ENCODE peak calls at places on chromosomes 3 and 15, in four cellular contexts. W is neural crest cell, C is fibroblast of pulmonary artery, Q is astrocyte. M is an unnamed sample.

GRCh38 chr3:183369117-183369516 is 59.3 kb downstream of the MCF2L2 start:
- DNase-seq in W (no peak), Q (no peak), C (no peak), M (no peak)

GRCh38 chr3:39531681-39532080 is 64.2 kb downstream of the MOBP start:
- DNase-seq in W (no peak), Q (peak; percentile 38), C (peak; percentile 95), M (no peak)

GRCh38 chr3:141294848-141295247 is 63.2 kb downstream of the PXYLP1 start:
- DNase-seq in W (no peak), C (peak; percentile 68), Q (peak; percentile 90), M (no peak)

GRCh38 chr3:97914390-97914789 is 57.8 kb downstream of the RIOX2 start:
- DNase-seq in W (no peak), C (peak; percentile 40), Q (peak; percentile 10), M (no peak)

GRCh38 chr3:151357461-151357850 is 27.1 kb downstream of the P2RY12 start:
- DNase-seq in C (no peak), W (no peak), Q (peak; percentile 12), M (no peak)

GRCh38 chr15:81887913-81888312 is 157.9 kb downstream of the MEX3B start:
- DNase-seq in C (peak; percentile 48), Q (peak; percentile 79), W (no peak), M (no peak)

GRCh38 chr3:58535531-58536500 is 1.2 kb downstream of the ACOX2 start:
- DNase-seq in Q (no peak), W (no peak), C (peak; percentile 31), M (no peak)

GRCh38 chr3:113266738-113267137 is 55.4 kb downstream of the BOC start:
- DNase-seq in C (no peak), W (no peak), Q (no peak), M (no peak)

GRCh38 chr3:168002786-168003368 is 92.8 kb downstream of the GOLIM4 start:
- DNase-seq in C (peak; percentile 76), W (no peak), Q (peak; percentile 62), M (no peak)

GRCh38 chr15:52256930-52257733 is 38.5 kb downstream of the MYO5C start:
- DNase-seq in C (peak; percentile 18), Q (no peak), W (no peak), M (no peak)

GRCh38 chr15:100651253-100651652 is 48.9 kb downstream of the ASB7 start:
- DNase-seq in W (no peak), Q (no peak), C (peak; percentile 26), M (no peak)
- TF ChIP-seq CTCF in W (no peak), Q (no peak), C (peak; percentile 4), M (no peak)

GRCh38 chr3:159824341-159824740 is 164.3 kb upstream of the IL12A start:
- DNase-seq in W (no peak), C (peak; percentile 87), Q (peak; percentile 96), M (no peak)

GRCh38 chr3:159828542-159828943 is 160.1 kb upstream of the IL12A start:
- DNase-seq in C (peak; percentile 79), Q (no peak), W (no peak), M (no peak)

GRCh38 chr3:159821737-159822136 is 166.9 kb upstream of the IL12A start:
- DNase-seq in Q (no peak), C (no peak), W (no peak), M (no peak)

GRCh38 chr3:159823763-159824162 is 164.9 kb upstream of the IL12A start:
- DNase-seq in W (no peak), C (no peak), Q (no peak), M (no peak)

GRCh38 chr3:159825216-159825854 is 163.3 kb upstream of the IL12A start:
- DNase-seq in W (no peak), C (no peak), Q (no peak), M (no peak)
- TF ChIP-seq CTCF in W (no peak), C (no peak), Q (no peak), M (no peak)

DNA sequence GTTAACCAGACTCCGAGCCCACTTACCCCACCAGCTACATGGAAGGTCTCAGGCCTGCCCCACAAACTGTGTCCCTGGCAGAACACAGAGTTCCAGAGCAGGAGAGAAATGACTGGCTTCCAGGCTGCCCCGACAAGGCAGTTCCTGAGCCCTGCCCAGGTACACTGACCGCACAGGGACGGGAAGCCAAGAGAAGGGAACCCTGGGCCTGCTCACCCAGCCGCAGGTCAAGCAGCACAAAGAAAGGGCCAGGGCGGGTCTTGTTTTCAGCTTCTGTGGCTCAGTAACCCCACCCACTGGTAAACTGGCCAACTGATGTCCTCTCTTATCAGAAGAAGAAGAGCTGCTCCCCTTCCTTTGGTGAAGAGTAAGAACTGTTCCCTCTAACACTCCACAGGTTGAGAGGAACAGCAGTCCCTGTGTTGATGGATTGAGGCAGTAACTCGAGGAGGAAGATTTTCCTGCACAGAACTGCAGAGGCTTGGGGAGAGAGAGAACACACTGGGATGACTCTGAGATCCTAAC is 68.4 kb downstream of the CRTC3 start:
- DNase-seq in Q (no peak), W (no peak), C (peak; percentile 16), M (no peak)
- TF ChIP-seq CTCF in Q (no peak), W (no peak), C (no peak), M (no peak)

GRCh38 chr3:46664188-46664970 is 29.1 kb downstream of the ALS2CL start:
- DNase-seq in Q (no peak), W (no peak), C (no peak), M (peak; percentile 6)

GRCh38 chr3:46664971-46665762 is 28.3 kb downstream of the ALS2CL start:
- DNase-seq in Q (no peak), W (no peak), C (no peak), M (no peak)

GRCh38 chr3:46661776-46662766 is 31.4 kb downstream of the ALS2CL start:
- DNase-seq in Q (no peak), W (no peak), C (no peak), M (peak; percentile 8)

GRCh38 chr3:46662771-46663551 is 30.5 kb downstream of the ALS2CL start:
- DNase-seq in Q (peak; percentile 36), W (no peak), C (peak; percentile 46), M (no peak)

DNA sequence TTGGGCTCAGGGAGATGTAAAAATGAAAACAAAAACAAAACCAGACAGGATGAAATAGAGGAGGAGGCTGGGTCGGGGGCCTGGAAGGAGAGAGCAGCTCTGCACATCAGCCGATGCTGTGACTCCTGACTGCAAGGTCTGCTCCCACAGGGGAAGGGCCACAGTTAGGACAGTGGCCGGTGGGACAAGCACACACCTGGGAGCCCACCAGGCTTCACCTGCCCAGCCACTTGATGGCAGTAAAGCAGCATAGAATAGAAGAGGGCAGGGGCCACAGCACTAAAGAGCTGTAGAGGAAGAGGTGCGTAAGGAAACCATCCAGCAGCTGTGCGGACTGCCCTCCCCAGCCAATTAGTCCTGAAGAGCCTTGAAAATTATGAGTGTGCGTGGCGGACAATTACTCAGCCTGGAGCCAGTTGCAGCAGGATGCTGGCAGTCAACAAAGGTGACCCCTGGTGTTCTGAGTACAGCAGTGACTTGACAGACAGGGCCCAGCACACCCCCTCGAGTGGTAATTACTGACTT is 29.8 kb downstream of the ALS2CL start:
- DNase-seq in Q (peak; percentile 14), C (peak; percentile 5), W (no peak), M (peak; percentile 6)
- TF ChIP-seq CTCF in Q (no peak), C (peak; percentile 8), W (no peak), M (no peak)

DNA sequence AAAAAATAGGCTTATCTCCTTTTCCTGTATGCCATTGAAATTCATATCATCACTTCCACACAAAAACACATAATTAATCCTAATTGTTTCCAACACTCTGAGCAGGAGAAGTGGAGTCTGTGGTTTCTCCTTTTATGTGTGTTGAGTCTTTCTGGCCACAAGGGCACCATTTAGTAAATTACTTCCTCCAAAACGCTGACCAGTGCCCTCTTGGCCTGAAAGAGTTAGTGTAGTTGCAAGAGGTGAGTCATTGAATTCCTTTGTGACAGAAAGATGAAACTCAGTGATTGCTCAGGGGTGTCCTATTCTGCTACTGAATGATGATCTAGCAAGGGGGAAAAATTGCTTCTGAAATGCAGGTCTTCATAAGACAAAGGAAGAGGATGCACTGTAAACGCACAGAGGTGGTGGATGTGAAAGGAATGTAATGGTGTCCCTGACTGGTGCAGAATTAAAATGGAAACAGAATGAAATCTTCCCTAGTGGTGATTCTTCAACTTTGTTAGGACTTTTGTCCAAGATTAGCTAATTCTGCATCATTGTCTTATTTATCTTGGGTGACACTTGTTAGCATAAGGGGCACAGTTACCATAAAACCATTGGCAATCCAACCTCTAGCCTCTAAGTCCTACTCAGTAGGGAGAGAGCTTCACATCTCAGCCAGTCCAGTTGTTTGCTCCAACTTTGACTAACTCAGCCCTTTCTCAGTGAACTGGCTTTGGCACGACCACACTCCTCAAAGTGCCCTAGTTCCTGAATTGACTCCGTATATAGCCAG is 208.4 kb upstream of the NANOGP8 start:
- DNase-seq in C (peak; percentile 65), Q (peak; percentile 93), W (no peak), M (no peak)
- TF ChIP-seq CTCF in C (peak; percentile 30), Q (peak; percentile 26), W (peak; percentile 49), M (peak; percentile 21)

GRCh38 chr3:72031581-72031980 is 246.6 kb upstream of the PROK2 start:
- DNase-seq in W (no peak), C (peak; percentile 59), Q (peak; percentile 39), M (no peak)
- TF ChIP-seq CTCF in W (no peak), C (no peak), Q (no peak), M (no peak)

GRCh38 chr3:182248349-182248880 is 536.7 kb downstream of the SOX2 start:
- DNase-seq in C (no peak), Q (no peak), W (no peak), M (no peak)
- TF ChIP-seq CTCF in C (no peak), Q (no peak), W (peak; percentile 19), M (peak; percentile 15)

GRCh38 chr15:70679919-70680231 is 83.5 kb downstream of the UACA start:
- DNase-seq in Q (no peak), C (no peak), W (no peak), M (no peak)
- TF ChIP-seq CTCF in Q (no peak), C (no peak), W (no peak), M (no peak)

GRCh38 chr15:90893175-90894090 is 9.1 kb downstream of the FES start:
- DNase-seq in Q (no peak), C (no peak), W (no peak), M (no peak)
- TF ChIP-seq CTCF in Q (no peak), C (no peak), W (no peak), M (peak; percentile 17)